ENCODE peak calls at places on chromosomes 11 and 22, in five cellular contexts. D is HCT116, K is mammary epithelial cell, F is mesenchymal stem cell, C is K562. L is an unnamed sample.

GRCh38 chr11:103870821-103871309 is 165.6 kb upstream of the DDI1 start:
- DNase-seq in D (no peak), K (no peak), F (no peak), C (no peak), L (no peak)

GRCh38 chr22:41661088-41661487 is 27.6 kb downstream of the SNU13 start:
- DNase-seq in D (no peak), K (no peak), F (peak), C (no peak), L (no peak)

GRCh38 chr22:50530857-50531545 is 1.2 kb upstream of the TYMP start:
- DNase-seq in D (peak), K (peak), F (peak), C (no peak), L (peak)

GRCh38 chr11:2798951-2799761 is 86.4 kb downstream of the CDKN1C start:
- DNase-seq in D (no peak), K (no peak), F (peak), C (no peak), L (peak)

GRCh38 chr11:11978792-11979486 is 29.5 kb downstream of the DKK3 start:
- DNase-seq in D (no peak), K (no peak), F (peak), C (no peak), L (peak)

GRCh38 chr11:403761-404431 is 9.9 kb downstream of the PKP3 start:
- DNase-seq in D (no peak), K (no peak), F (no peak), C (no peak), L (no peak)

GRCh38 chr11:118058311-118059230 is 18.3 kb upstream of the TMPRSS4 start:
- DNase-seq in D (no peak), K (no peak), F (no peak), C (no peak), L (no peak)

GRCh38 chr11:6541356-6541755 is 44.3 kb downstream of the DNHD1 start:
- DNase-seq in D (no peak), K (no peak), F (no peak), C (no peak), L (no peak)

GRCh38 chr11:61955416-61956135 is 5.4 kb downstream of the BEST1 start:
- DNase-seq in D (no peak), K (no peak), F (peak), C (peak), L (no peak)

GRCh38 chr11:76742912-76743311 is 40.2 kb upstream of the TSKU start:
- DNase-seq in D (no peak), K (no peak), F (no peak), C (no peak), L (no peak)

GRCh38 chr11:43545610-43546009 is 134.9 kb upstream of the HSD17B12 start:
- DNase-seq in D (no peak), K (no peak), F (no peak), C (no peak), L (no peak)

GRCh38 chr22:30857103-30857502 is 111.5 kb downstream of the MORC2 start:
- DNase-seq in D (no peak), K (no peak), F (no peak), C (no peak), L (no peak)

GRCh38 chr11:123409886-123410549 is 20.1 kb upstream of the GRAMD1B start:
- DNase-seq in D (no peak), K (no peak), F (no peak), C (no peak), L (no peak)

DNA sequence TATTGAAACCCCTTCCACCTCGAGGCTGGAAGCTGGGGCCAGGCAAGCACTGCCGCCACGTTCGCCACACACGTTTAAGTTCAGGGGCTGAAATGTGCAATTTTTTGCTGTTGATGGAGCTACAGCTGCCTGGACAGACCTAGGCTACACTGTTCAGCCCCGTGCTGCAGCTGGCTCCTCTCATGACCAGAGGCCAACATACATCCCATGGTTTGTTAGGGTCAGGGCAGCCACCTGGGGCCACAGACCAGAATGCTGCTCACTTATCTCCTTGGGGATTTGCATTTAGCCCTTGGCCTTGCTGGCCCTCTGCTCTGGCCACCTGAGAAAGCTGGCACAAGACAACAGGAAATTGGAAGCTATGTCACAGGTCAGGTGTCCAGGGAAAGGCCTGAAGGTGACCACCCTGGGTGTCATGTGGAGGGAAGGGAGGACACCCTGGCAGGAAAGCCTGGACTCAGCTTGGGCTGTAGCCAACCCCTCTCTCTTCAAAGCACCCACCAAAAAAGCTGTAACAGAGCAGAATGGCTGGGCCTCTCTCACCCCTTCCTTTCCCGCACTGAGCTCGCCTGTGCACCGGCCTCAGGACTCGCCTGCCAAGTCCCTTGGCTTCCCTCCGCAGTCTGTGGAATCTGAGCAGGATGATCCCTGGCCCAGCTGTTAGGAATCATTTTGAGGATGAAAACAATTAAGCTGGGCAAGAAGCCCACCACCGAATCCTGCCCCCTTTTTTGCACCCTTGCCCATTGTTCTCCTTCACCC is 86.3 kb downstream of the SNX19 start:
- DNase-seq in D (no peak), K (no peak), F (no peak), C (no peak), L (peak)
- H3K4me2 ChIP-seq in D (no peak), K (no peak), F (no peak), C (no peak), L (no peak)

DNA sequence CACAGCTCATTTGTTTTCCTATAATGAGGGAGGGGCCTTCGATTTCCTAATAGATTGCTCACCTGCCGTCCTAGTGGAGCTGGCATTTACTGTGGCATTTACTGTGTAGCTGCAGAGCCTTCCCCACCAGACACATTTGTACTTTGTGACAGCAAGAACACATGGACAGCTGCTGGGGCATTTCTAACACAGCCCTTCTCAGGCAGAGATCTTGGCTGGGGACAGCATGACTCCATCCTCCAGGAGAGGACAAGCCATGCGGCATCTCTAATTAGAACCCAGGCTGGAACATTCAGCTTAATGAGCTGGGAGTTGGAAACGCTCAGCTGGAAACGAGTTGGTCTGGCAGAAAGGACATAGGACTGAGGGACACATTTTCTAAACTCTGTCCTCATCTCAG is 887.4 kb downstream of the NTM start:
- DNase-seq in D (no peak), K (no peak), F (no peak), C (no peak), L (no peak)
- H2AFZ ChIP-seq in D (no peak), K (no peak), F (no peak), C (no peak), L (no peak)

GRCh38 chr11:68099474-68100405 is 21.4 kb downstream of the CHKA start:
- DNase-seq in D (no peak), K (no peak), F (no peak), C (peak), L (peak)
- H3K4me2 ChIP-seq in D (peak), K (peak), F (no peak), C (peak), L (peak)

GRCh38 chr22:27327497-27327896 is 474.1 kb downstream of the MN1 start:
- DNase-seq in D (no peak), K (no peak), F (no peak), C (no peak), L (no peak)

GRCh38 chr22:27331526-27332281 is 469.9 kb downstream of the MN1 start:
- DNase-seq in D (no peak), K (no peak), F (peak), C (no peak), L (no peak)

GRCh38 chr22:27327981-27328721 is 473.4 kb downstream of the MN1 start:
- DNase-seq in D (no peak), K (no peak), F (no peak), C (no peak), L (no peak)

GRCh38 chr22:27329966-27330645 is 471.4 kb downstream of the MN1 start:
- DNase-seq in D (no peak), K (no peak), F (no peak), C (no peak), L (no peak)

DNA sequence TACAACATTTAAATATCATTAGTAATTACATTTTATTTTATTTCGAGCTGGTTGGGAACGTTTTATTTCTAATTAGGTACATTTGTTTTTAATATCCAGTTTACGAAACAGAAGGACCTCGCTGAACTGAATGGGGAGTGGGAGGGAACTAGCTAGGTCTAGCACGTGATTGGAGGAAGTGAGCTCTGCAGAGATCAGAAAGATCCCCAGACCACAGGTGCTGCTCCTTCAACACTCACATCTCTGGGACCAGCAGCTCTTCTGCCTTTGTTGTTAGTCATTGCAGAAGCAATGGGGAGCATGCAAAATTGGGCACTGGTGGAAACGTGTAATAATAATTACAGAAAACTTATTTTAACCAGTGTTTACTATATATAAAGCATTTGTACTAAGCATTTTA is 472.1 kb downstream of the MN1 start:
- DNase-seq in D (no peak), K (no peak), F (no peak), C (no peak), L (no peak)
- H2AFZ ChIP-seq in D (no peak), K (no peak), F (no peak), C (no peak), L (no peak)

GRCh38 chr11:44763111-44763820 is 36.5 kb downstream of the TSPAN18 start:
- DNase-seq in D (no peak), K (peak), F (peak), C (no peak), L (peak)
- H3K4me2 ChIP-seq in D (no peak), K (no peak), F (peak), C (no peak), L (peak)

GRCh38 chr11:116390963-116391362 is 381.8 kb downstream of the BUD13 start:
- DNase-seq in D (no peak), K (no peak), F (no peak), C (no peak), L (no peak)
- H2AFZ ChIP-seq in D (no peak), K (no peak), F (no peak), C (no peak), L (no peak)

GRCh38 chr11:94450061-94450460 is 43.6 kb downstream of the MRE11 start:
- DNase-seq in D (no peak), K (no peak), F (no peak), C (no peak), L (peak)
- H3K4me2 ChIP-seq in D (no peak), K (no peak), F (no peak), C (no peak), L (no peak)

GRCh38 chr11:74749127-74749964 is 697 bp downstream of the RNF169 start:
- DNase-seq in D (peak), K (peak), F (peak), C (peak), L (peak)

GRCh38 chr11:74749965-74750296 is 1.3 kb downstream of the RNF169 start:
- DNase-seq in D (no peak), K (no peak), F (no peak), C (no peak), L (no peak)

GRCh38 chr11:74756571-74756970 is 7.9 kb downstream of the RNF169 start:
- DNase-seq in D (no peak), K (no peak), F (no peak), C (no peak), L (no peak)

GRCh38 chr11:74755395-74755995 is 6.8 kb downstream of the RNF169 start:
- DNase-seq in D (no peak), K (peak), F (peak), C (no peak), L (peak)

DNA sequence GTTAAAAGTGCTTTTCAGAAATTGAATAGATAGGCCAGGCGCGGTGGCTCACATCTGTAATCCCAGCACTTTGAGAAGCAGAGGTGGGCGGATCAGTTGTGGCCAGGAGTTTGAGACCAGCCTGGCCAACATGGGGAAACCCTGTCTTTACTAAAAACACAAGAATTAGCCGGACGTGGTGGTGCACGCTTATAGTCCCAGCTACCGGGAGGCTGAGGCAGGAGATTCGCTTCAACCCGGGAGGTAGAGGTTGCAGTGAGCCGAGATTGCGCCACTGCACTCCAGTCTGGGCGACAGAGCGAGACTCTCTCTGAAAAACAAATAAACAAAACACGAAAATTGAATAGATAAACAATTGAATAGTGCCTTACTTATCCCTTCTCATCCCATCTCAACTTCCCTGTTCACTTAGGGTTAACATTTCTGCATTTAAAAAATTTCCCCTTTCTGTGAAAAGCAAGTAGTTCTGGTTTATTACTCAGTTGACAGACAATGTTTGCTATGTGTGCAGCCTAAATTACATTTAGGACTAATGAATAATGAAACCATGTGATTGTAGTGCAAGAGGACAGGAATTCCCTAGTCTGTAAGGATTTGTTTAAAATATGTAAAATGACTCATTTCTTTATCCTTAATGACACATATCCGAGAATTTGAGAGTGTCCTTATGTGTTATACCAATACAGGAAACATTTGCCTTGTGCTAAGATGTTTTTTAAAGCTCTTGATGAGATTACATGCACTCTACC is 6.0 kb downstream of the RNF169 start:
- DNase-seq in D (no peak), K (peak), F (peak), C (no peak), L (peak)
- H2AFZ ChIP-seq in D (no peak), K (no peak), F (no peak), C (no peak), L (no peak)

DNA sequence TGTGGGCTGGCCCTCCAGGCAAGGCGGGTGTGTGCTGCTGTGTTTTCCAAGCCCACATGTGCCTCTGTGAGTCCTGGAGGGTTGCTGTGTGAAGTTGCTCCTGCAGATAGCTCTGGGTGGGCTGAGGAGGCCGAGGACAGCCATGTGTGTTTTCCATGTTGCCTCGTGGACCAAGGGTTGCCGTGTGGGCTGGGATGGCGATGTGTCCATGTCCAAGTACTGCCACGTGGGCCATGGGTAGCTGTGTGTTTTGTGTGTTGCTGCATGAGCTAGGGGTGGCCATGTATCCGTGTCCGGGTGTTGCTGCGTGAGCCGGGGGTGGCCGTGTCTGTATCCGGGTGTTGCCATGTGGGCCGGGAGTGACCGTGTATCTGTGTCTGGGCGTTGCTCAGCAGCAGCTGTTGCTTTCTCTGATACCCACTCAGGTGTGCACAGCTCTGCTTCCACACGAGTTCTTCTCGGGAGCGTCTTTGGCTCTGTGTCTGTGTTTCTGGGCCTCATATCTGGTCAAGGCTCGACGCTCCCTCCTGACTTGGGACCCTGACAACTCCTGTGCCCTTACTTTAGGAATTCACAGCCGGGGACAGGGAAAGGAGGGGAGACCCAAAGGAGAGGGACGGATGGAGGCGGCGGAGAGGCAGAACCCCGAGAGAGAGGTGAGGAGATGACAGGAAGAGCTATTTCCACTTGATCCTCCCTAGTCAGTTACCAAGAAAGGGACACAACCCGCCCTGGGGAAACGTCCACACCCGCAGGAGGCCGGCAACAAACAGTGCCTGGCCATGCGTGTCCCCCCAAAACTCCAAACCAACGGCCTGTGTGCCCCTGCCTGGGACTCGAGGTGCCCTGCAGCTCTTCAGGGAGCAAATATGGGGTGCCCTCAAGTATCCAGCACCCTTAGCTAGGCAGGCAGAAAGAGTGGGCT is 83.1 kb downstream of the PHF21B start:
- DNase-seq in D (no peak), K (no peak), F (no peak), C (no peak), L (no peak)
- H3K4me2 ChIP-seq in D (no peak), K (no peak), F (no peak), C (no peak), L (no peak)

GRCh38 chr11:128279861-128280260 is 307.5 kb downstream of the ETS1 start:
- DNase-seq in D (no peak), K (peak), F (peak), C (no peak), L (peak)
- H2AFZ ChIP-seq in D (no peak), K (no peak), F (no peak), C (no peak), L (no peak)

L was measured in astrocyte.